ENCODE peak calls at places on chromosomes 11 and 22, in nine cellular contexts. B is suprapubic skin, X is stomach, L is spleen, H is transverse colon, O is HL-60, G is GM12891, I is HepG2, F is Panc1. M is an unnamed sample.
A peak's percentile ranks its signal among the peaks of the same experiment; 100 is the strongest.

GRCh38 chr11:2271077-2271326 is 614 bp upstream of the ASCL2 start:
- DNase-seq in X (peak; percentile 42), L (peak; percentile 88), O (no peak), F (no peak), I (no peak), H (peak; percentile 41), G (no peak), B (no peak), M (peak; percentile 47)

GRCh38 chr22:41405588-41405987 is 23.8 kb downstream of the TEF start:
- DNase-seq in I (no peak), X (no peak), O (no peak), H (no peak), F (no peak), L (peak; percentile 77), G (peak; percentile 45), B (no peak), M (no peak)

GRCh38 chr11:75223954-75224643 is 16.5 kb upstream of the TPBGL start:
- DNase-seq in B (no peak), O (no peak), G (no peak), X (no peak), I (peak; percentile 17), L (no peak), H (no peak), F (no peak), M (no peak)

GRCh38 chr11:26326793-26327400 is 5.0 kb upstream of the ANO3 start:
- DNase-seq in I (no peak), X (no peak), L (no peak), O (no peak), H (no peak), F (no peak), B (no peak), G (no peak), M (no peak)

GRCh38 chr11:46272816-46273427 is 4.5 kb upstream of the CREB3L1 start:
- DNase-seq in X (peak; percentile 72), H (peak; percentile 74), F (no peak), B (no peak), I (no peak), O (no peak), L (peak; percentile 64), G (no peak), M (no peak)

GRCh38 chr11:12048936-12049790 is 40.7 kb upstream of the DKK3 start:
- DNase-seq in F (no peak), I (no peak), X (no peak), L (no peak), B (no peak), G (no peak), H (no peak), O (no peak), M (no peak)

GRCh38 chr22:37462983-37463382 is 23.2 kb downstream of the MFNG start:
- DNase-seq in B (no peak), X (no peak), F (no peak), H (no peak), O (no peak), G (no peak), L (no peak), I (peak; percentile 28), M (no peak)

GRCh38 chr11:74412733-74413359 is 14.6 kb upstream of the PGM2L1 start:
- DNase-seq in O (no peak), B (no peak), H (no peak), I (no peak), L (no peak), G (no peak), X (no peak), F (no peak), M (no peak)

GRCh38 chr11:33690290-33691050 is 10.2 kb downstream of the C11orf91 start:
- DNase-seq in I (peak; percentile 46), B (no peak), H (no peak), L (no peak), F (peak; percentile 96), X (peak; percentile 51), O (no peak), G (no peak), M (no peak)

GRCh38 chr11:59573216-59573615 is 42.4 kb downstream of the OSBP start:
- DNase-seq in H (no peak), O (no peak), L (no peak), X (no peak), F (no peak), G (no peak), B (no peak), I (no peak), M (no peak)

GRCh38 chr11:72799441-72799840 is 5.6 kb upstream of the STARD10 start:
- DNase-seq in G (no peak), H (no peak), L (no peak), B (no peak), I (no peak), X (no peak), F (no peak), O (no peak), M (no peak)

GRCh38 chr11:10628506-10629236 is 60.2 kb upstream of the LYVE1 start:
- DNase-seq in F (no peak), L (peak; percentile 92), G (no peak), B (no peak), O (no peak), I (no peak), H (no peak), X (no peak), M (no peak)

DNA sequence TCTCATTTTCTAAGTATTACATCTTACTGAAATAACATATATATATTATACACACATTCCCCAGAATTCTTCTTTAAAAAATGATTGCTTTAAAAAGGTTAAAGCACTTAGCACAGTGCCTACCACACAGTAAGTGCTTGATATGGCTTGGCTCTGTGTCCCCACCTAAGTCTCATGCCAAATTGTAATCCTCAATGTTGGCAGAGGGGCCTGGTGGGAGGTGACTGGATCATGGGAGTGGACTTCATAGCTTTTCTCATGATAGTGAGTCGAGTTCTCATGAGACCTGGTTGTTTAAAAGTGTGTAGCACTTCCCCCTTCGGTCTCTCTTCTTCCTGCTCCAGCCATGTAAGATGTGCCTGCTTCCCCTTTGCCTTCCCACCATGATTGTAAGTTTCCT is 6.2 kb downstream of the CRYAB start:
- DNase-seq in F (no peak), I (no peak), B (no peak), X (no peak), L (no peak), H (no peak), O (no peak), G (no peak), M (no peak)
- TF ChIP-seq POLR2AphosphoS5 in F (no peak), I (no peak), B (no peak), X (no peak), L (no peak), H (no peak), O (no peak), G (no peak), M (no peak)

DNA sequence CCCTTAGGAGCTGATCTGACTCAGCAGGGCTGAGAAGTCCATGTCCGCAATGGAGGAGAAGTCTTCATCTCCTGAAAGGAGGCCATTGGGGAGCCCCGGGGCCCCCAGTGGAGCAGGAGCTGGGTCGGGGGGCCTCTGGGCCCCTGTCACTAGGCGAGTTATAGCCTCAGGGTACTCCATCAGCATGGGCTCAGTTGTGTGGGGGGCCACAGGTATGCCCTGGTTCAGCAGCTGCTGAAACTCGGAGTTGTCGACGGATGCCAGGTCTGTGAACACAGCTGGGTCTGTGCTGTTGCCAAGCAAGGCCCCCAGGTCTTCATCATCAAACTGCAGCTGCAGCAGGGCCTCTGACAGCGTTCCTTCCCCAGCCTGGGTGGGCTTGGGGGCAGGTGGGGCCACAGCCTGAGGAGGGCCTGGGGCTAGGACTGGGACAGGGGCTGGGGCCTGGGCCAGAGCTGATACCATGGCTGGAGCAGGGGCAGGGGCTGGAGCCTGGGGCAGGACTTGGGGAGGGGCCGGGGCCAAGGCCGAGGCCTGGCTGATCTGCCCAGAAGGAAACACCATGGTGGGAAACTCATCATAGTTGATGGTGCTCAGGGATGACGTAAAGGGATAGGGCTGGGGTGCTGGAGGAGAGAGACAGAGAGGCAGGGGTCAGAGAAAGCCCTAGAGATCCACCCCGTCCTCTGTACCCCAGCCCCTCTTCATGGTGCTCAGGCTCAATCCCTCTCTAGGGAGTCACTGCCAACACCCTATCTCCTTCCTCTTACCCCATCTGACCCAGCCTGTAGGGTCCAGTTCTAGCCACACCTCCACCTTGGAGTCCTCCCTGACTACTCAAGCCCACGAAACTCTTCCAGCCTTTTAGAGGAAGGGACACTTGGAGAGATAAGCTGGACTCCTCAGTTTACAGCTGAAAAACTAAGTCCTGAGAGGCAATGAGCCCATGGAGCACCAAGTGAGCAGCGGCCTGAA is 8.1 kb downstream of the RELA start:
- DNase-seq in B (no peak), X (no peak), H (peak; percentile 8), F (no peak), O (no peak), G (no peak), I (no peak), L (peak; percentile 80), M (no peak)
- TF ChIP-seq POLR2AphosphoS5 in B (no peak), X (no peak), H (no peak), F (peak; percentile 18), O (peak; percentile 20), G (no peak), I (no peak), L (peak; percentile 4), M (no peak)

DNA sequence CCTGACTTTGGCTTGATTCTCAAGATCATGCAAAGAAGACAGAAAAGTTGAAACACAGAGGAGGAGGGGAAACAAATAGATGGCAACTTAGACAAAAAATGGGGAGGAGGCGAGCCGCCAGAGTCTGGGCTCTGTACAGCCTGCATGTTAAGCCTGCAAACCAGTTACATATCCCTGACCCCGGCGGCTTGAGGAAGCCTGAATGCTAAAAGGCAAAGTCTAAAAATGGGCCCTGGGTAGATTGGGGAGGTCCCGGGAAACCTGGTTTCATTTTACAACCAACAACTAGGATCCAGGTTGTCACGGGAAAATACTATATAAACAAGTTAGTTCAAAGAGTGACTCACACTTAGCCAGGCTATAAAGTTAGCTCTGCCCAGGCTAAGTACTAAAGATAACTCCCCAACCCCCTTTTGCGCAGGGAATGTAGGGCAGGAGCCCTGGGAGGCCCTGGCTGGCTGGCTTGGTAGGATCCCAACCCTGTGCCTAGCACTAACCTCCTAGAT is 18.8 kb upstream of the ZBTB16 start:
- DNase-seq in X (peak; percentile 46), H (peak; percentile 73), G (no peak), I (peak; percentile 27), B (no peak), L (no peak), F (no peak), O (no peak), M (no peak)
- TF ChIP-seq POLR2AphosphoS5 in X (peak; percentile 14), H (peak; percentile 75), G (no peak), I (no peak), B (no peak), L (no peak), F (no peak), O (no peak), M (no peak)

GRCh38 chr22:31344369-31345330 is 1.5 kb downstream of the PATZ1 start:
- DNase-seq in F (no peak), O (peak; percentile 54), L (peak; percentile 88), H (peak; percentile 64), I (no peak), B (no peak), G (no peak), X (peak; percentile 63), M (peak; percentile 62)

GRCh38 chr22:31345331-31346254 is 553 bp downstream of the PATZ1 start:
- DNase-seq in O (peak; percentile 78), H (peak; percentile 88), G (peak; percentile 93), L (peak; percentile 96), X (peak; percentile 88), B (peak; percentile 85), F (no peak), I (peak; percentile 70), M (peak; percentile 78)

GRCh38 chr22:31346733-31347250 is 646 bp upstream of the PATZ1 start:
- DNase-seq in H (peak; percentile 57), G (peak; percentile 75), O (peak; percentile 41), B (no peak), F (no peak), L (peak; percentile 93), I (peak; percentile 68), X (peak; percentile 63), M (peak; percentile 78)

GRCh38 chr22:31347251-31348008 is 1.3 kb upstream of the PATZ1 start:
- DNase-seq in X (peak; percentile 67), O (peak; percentile 79), F (no peak), I (peak; percentile 64), B (peak; percentile 87), H (peak; percentile 72), G (peak; percentile 58), L (peak; percentile 90), M (peak; percentile 47)

GRCh38 chr22:31346255-31346732 is at the start of gene PATZ1:
- DNase-seq in X (peak; percentile 68), O (peak; percentile 91), F (no peak), L (peak; percentile 93), H (peak; percentile 78), I (peak; percentile 91), G (peak; percentile 79), B (peak; percentile 85), M (peak; percentile 63)
- TF ChIP-seq POLR2AphosphoS5 in X (no peak), O (peak; percentile 43), F (peak; percentile 19), L (peak; percentile 49), H (no peak), I (peak; percentile 63), G (no peak), B (no peak), M (no peak)

M was measured in breast epithelium.